ENCODE peak calls at places on chromosomes 12 and 14, in eight cellular contexts. N is CD8-positive, alpha-beta T cell; Q is ascending aorta; L is A549; M is cardiac muscle cell; H is body of pancreas; K is suprapubic skin; T is Peyer's patch. R is an unnamed sample.

GRCh38 chr12:78293039-78293686 is 462.5 kb downstream of the NAV3 start:
- DNase-seq in N (no peak), Q (no peak), L (peak; percentile 87), M (no peak), H (no peak), K (no peak), T (no peak), R (no peak)

GRCh38 chr12:122203968-122204828 is 689 bp downstream of the B3GNT4 start:
- DNase-seq in N (no peak), Q (peak; percentile 58), L (no peak), M (no peak), H (no peak), K (no peak), T (no peak), R (no peak)

GRCh38 chr12:68971404-68971803 is 38.4 kb upstream of the CPM start:
- DNase-seq in N (no peak), Q (no peak), L (peak; percentile 19), M (peak; percentile 52), H (no peak), K (no peak), T (no peak), R (no peak)

GRCh38 chr14:101972126-101972785 is 7.9 kb downstream of the DYNC1H1 start:
- DNase-seq in N (no peak), Q (peak; percentile 95), L (peak; percentile 97), M (peak; percentile 99), H (peak; percentile 75), K (peak; percentile 93), T (no peak), R (no peak)

GRCh38 chr14:71625175-71625574 is 307.1 kb upstream of the RGS6 start:
- DNase-seq in N (no peak), Q (no peak), L (no peak), M (peak; percentile 22), H (no peak), K (no peak), T (no peak), R (no peak)

GRCh38 chr14:59215353-59215752 is 26.9 kb downstream of the DAAM1 start:
- DNase-seq in N (no peak), Q (peak; percentile 86), L (no peak), M (peak; percentile 67), H (peak; percentile 65), K (peak; percentile 75), T (no peak), R (no peak)

GRCh38 chr12:114168061-114168460 is 201.9 kb upstream of the RBM19 start:
- DNase-seq in N (no peak), Q (no peak), L (no peak), M (peak; percentile 52), H (no peak), K (no peak), T (no peak), R (no peak)

GRCh38 chr12:52368494-52368893 is 1.2 kb upstream of the KRT85 start:
- DNase-seq in N (no peak), Q (no peak), L (peak; percentile 41), M (no peak), H (no peak), K (no peak), T (no peak), R (no peak)

DNA sequence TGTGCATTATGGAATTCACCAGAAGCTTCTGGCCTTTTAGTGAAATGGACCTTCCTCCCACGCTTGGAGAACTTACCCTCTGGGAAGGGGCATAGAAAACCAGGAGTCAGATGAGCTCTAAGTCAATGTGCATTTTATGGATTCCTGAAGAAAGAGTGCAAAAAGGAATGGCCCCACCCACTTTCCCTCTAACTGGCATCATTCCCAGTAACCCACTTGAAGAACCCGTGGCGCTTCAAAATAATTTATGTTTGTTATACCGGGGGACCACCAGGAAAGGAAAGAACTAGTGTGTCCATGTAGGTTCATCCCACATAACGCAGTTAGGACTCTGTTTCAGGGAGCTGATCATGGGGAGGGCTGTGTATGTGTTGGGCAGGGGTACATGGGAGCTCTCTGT is 1153.4 kb downstream of the TMEM121 start:
- DNase-seq in N (no peak), Q (no peak), L (no peak), M (no peak), H (no peak), K (no peak), T (no peak), R (no peak)
- H3K9me3 ChIP-seq in N (no peaks in the 10 kb centered on the region), Q (no peaks in the 10 kb centered on the region), L (no peaks in the 10 kb centered on the region), M (no peaks in the 10 kb centered on the region), H (no peaks in the 10 kb centered on the region), K (no peaks in the 10 kb centered on the region), T (no peaks in the 10 kb centered on the region), R (no peaks in the 10 kb centered on the region)

GRCh38 chr14:73786632-73786941 is 65.0 kb upstream of the PTGR2 start:
- DNase-seq in N (no peak), Q (no peak), L (peak; percentile 46), M (peak; percentile 61), H (peak; percentile 48), K (no peak), T (peak; percentile 44), R (no peak)
- H3K4me1 ChIP-seq in N (peaks cover 57% of the 10 kb centered on the region), Q (peaks cover 37% of the 10 kb centered on the region), L (peaks cover 33% of the 10 kb centered on the region), M (peaks cover 45% of the 10 kb centered on the region), H (peaks cover 50% of the 10 kb centered on the region), K (peaks cover 77% of the 10 kb centered on the region), T (peaks cover 39% of the 10 kb centered on the region), R (peaks cover 58% of the 10 kb centered on the region)

DNA sequence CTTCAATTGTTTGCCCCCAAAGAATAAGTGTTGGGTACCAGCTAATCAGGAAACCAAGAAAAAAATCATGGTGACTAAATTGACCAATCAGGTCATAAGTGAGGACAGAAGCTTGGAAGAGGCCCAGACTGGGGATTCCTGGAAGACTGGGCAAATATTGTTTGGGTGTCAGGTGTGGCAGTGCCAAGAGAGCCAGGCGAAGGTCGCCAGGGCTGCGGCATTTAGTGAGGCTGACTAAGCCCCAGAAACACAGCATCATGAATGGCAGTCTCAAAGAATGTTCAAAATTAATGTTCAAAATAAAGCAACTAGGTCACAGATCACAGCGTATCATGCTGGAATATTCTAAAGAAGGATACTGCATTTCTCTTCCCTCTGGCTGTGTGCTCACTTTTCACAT is 85.2 kb upstream of the OVCH1 start:
- DNase-seq in N (no peak), Q (no peak), L (no peak), M (no peak), H (no peak), K (no peak), T (no peak), R (no peak)
- H3K27ac ChIP-seq in N (no peak overlapping the region), Q (peak overlapping the region; percentile 58), L (no peak overlapping the region), M (no peak overlapping the region), H (no peak overlapping the region), K (no peak overlapping the region), T (peak overlapping the region; percentile 28), R (no peak overlapping the region)

GRCh38 chr12:130669205-130669557 is 46.9 kb downstream of the RIMBP2 start:
- DNase-seq in N (no peak), Q (no peak), L (no peak), M (no peak), H (no peak), K (no peak), T (no peak), R (no peak)

GRCh38 chr12:130673036-130673705 is 42.9 kb downstream of the RIMBP2 start:
- DNase-seq in N (no peak), Q (no peak), L (no peak), M (no peak), H (no peak), K (no peak), T (no peak), R (no peak)

GRCh38 chr12:130672122-130672825 is 43.8 kb downstream of the RIMBP2 start:
- DNase-seq in N (no peak), Q (no peak), L (no peak), M (no peak), H (no peak), K (no peak), T (no peak), R (no peak)

GRCh38 chr12:130669797-130670196 is 46.3 kb downstream of the RIMBP2 start:
- DNase-seq in N (no peak), Q (no peak), L (no peak), M (no peak), H (no peak), K (no peak), T (no peak), R (no peak)

GRCh38 chr12:130671556-130671955 is 44.5 kb downstream of the RIMBP2 start:
- DNase-seq in N (no peak), Q (no peak), L (no peak), M (no peak), H (no peak), K (no peak), T (no peak), R (no peak)
- H3K9me3 ChIP-seq in N (no peaks in the 10 kb centered on the region), Q (no peaks in the 10 kb centered on the region), L (peaks cover 8% of the 10 kb centered on the region), M (no peaks in the 10 kb centered on the region), H (no peaks in the 10 kb centered on the region), K (no peaks in the 10 kb centered on the region), T (no peaks in the 10 kb centered on the region), R (no peaks in the 10 kb centered on the region)

R was measured in CD4-positive, CD25-positive, alpha-beta regulatory T cell.